ENCODE peak calls at places on chromosomes 5 and 9, in six cellular contexts. O is CD14-positive monocyte; Q is small intestine; I is stimulated activated naive CD4-positive, alpha-beta T cell; R is M059J; K is C1 segment of cervical spinal cord. E is an unnamed sample.

GRCh38 chr5:65128226-65128625 is 353.5 kb downstream of the ADAMTS6 start:
- DNase-seq in K (no peak), Q (no peak), R (peak), O (no peak), I (no peak), E (no peak)

GRCh38 chr5:394671-395155 is 48.3 kb upstream of the EXOC3 start:
- DNase-seq in Q (no peak), R (no peak), I (no peak), K (no peak), O (no peak), E (no peak)

GRCh38 chr9:138098908-138099791 is 221.6 kb downstream of the CACNA1B start:
- DNase-seq in K (no peak), Q (no peak), O (no peak), R (no peak), I (no peak), E (no peak)

GRCh38 chr5:65157906-65158603 is 323.7 kb downstream of the ADAMTS6 start:
- DNase-seq in O (no peak), K (no peak), R (peak), I (no peak), Q (peak), E (no peak)

GRCh38 chr5:14054111-14054854 is 88.9 kb upstream of the TRIO start:
- DNase-seq in Q (no peak), K (no peak), R (no peak), I (no peak), O (no peak), E (no peak)

GRCh38 chr5:176818391-176819098 is 8.2 kb downstream of the UNC5A start:
- DNase-seq in O (no peak), K (no peak), Q (no peak), R (no peak), I (peak), E (no peak)

GRCh38 chr9:18115131-18115530 is 358.8 kb upstream of the ADAMTSL1 start:
- DNase-seq in R (peak), O (no peak), Q (no peak), K (no peak), I (no peak), E (no peak)

GRCh38 chr5:15794117-15794985 is 294.4 kb downstream of the FBXL7 start:
- DNase-seq in O (no peak), I (no peak), R (no peak), Q (no peak), K (no peak), E (no peak)

GRCh38 chr5:57750282-57750681 is 267.7 kb upstream of the ACTBL2 start:
- DNase-seq in O (no peak), I (no peak), Q (no peak), K (no peak), R (no peak), E (no peak)

GRCh38 chr9:89473762-89474469 is 24.0 kb downstream of the SEMA4D start:
- DNase-seq in K (no peak), Q (no peak), R (peak), I (no peak), O (no peak), E (no peak)

E was measured in NCI-H1092.